ENCODE peak calls at places on chromosomes 2 and 18, in nine cellular contexts. U is MM.1S; P is stimulated activated CD4-positive, alpha-beta T cell treated with anti-CD3 and anti-CD28 coated beads, Interleukin-12 subunit alpha, Interleukin-12 subunit beta, amount 100 ng/mL, for 4 hours; V is heart right ventricle; L is AG09309; T is AG20443; A is SK-MEL-5; C is IMR-90; Q is HTR-8/SVneo. O is an unnamed sample.

GRCh38 chr2:79178073-79178720 is 18.6 kb upstream of the REG3A start:
- DNase-seq in V (no peak), Q (no peak), C (no peak), L (no peak), P (no peak), T (no peak), U (no peak), A (no peak), O (no peak)

GRCh38 chr2:88575051-88575450 is 52.2 kb downstream of the EIF2AK3 start:
- DNase-seq in A (no peak), U (no peak), Q (no peak), P (no peak), C (peak; percentile 51), V (no peak), L (no peak), T (peak; percentile 15), O (peak; percentile 11)

GRCh38 chr2:119463136-119463535 is 31.5 kb downstream of the TMEM37 start:
- DNase-seq in T (no peak), U (no peak), V (no peak), C (no peak), P (no peak), Q (no peak), L (no peak), A (no peak), O (no peak)

GRCh38 chr18:24651472-24651871 is 191.0 kb downstream of the HRH4 start:
- DNase-seq in T (no peak), C (no peak), Q (no peak), U (no peak), A (no peak), V (no peak), P (no peak), L (no peak), O (no peak)

GRCh38 chr2:40511661-40512213 is 59.8 kb upstream of the SLC8A1 start:
- DNase-seq in P (no peak), V (no peak), T (peak; percentile 73), A (no peak), L (peak; percentile 83), U (no peak), Q (peak; percentile 36), C (peak; percentile 80), O (peak; percentile 75)

GRCh38 chr2:220226541-220226940 is 599.1 kb downstream of the SLC4A3 start:
- DNase-seq in T (no peak), U (no peak), L (no peak), A (no peak), Q (no peak), V (no peak), C (no peak), P (no peak), O (no peak)

GRCh38 chr2:236355911-236356310 is 91.7 kb upstream of the ASB18 start:
- DNase-seq in P (no peak), T (no peak), L (no peak), A (no peak), C (no peak), Q (no peak), V (no peak), U (no peak), O (no peak)

GRCh38 chr2:217249490-217250451 is 389.9 kb upstream of the TNP1 start:
- DNase-seq in U (no peak), C (no peak), P (no peak), Q (no peak), T (no peak), L (no peak), V (no peak), A (no peak), O (no peak)

GRCh38 chr2:15614545-15615309 is 23.1 kb downstream of the DDX1 start:
- DNase-seq in A (no peak), P (no peak), Q (no peak), T (no peak), V (no peak), L (no peak), C (peak; percentile 7), U (no peak), O (no peak)

GRCh38 chr2:128414946-128415767 is 96.5 kb upstream of the HS6ST1 start:
- DNase-seq in Q (no peak), L (no peak), C (no peak), P (no peak), V (no peak), U (no peak), T (no peak), A (no peak), O (no peak)

GRCh38 chr2:12396699-12397098 is 320.0 kb upstream of the TRIB2 start:
- DNase-seq in V (no peak), U (no peak), C (no peak), P (no peak), A (no peak), Q (no peak), T (no peak), L (no peak), O (no peak)

GRCh38 chr2:167785606-167786005 is 461.8 kb downstream of the STK39 start:
- DNase-seq in Q (no peak), L (no peak), A (no peak), U (no peak), C (no peak), P (no peak), T (no peak), V (no peak), O (no peak)

GRCh38 chr2:43853141-43854081 is 14.6 kb downstream of the ABCG8 start:
- DNase-seq in T (peak; percentile 7), Q (no peak), A (no peak), L (no peak), C (no peak), U (no peak), V (no peak), P (no peak), O (peak; percentile 1)

GRCh38 chr18:48792611-48793368 is 158.0 kb downstream of the SMAD7 start:
- DNase-seq in L (no peak), T (no peak), V (no peak), U (no peak), P (no peak), Q (no peak), C (no peak), A (no peak), O (no peak)

GRCh38 chr2:36441816-36442215 is 86.2 kb downstream of the CRIM1 start:
- DNase-seq in Q (no peak), V (no peak), U (no peak), P (no peak), L (no peak), T (peak; percentile 48), A (no peak), C (peak; percentile 59), O (peak; percentile 67)

GRCh38 chr2:188695953-188696352 is 278.2 kb upstream of the COL3A1 start:
- DNase-seq in Q (peak; percentile 29), A (no peak), U (no peak), V (no peak), C (peak; percentile 82), P (no peak), L (peak; percentile 48), T (peak; percentile 26), O (peak; percentile 52)

GRCh38 chr18:23683671-23684070 is 5.6 kb upstream of the LAMA3 start:
- DNase-seq in U (no peak), Q (no peak), V (no peak), T (no peak), L (no peak), A (no peak), P (no peak), C (peak; percentile 20), O (no peak)

GRCh38 chr2:62203459-62203858 is 7.5 kb downstream of the B3GNT2 start:
- DNase-seq in A (no peak), T (no peak), C (no peak), V (no peak), L (no peak), U (no peak), Q (no peak), P (no peak), O (no peak)

GRCh38 chr2:190382851-190383250 is 25.3 kb upstream of the MFSD6 start:
- DNase-seq in P (no peak), T (peak; percentile 16), V (no peak), U (peak; percentile 73), L (peak; percentile 18), Q (peak; percentile 65), A (peak; percentile 66), C (peak; percentile 41), O (peak; percentile 12)

GRCh38 chr2:20576598-20577115 is 74.2 kb downstream of the HS1BP3 start:
- DNase-seq in Q (no peak), A (no peak), L (no peak), U (peak; percentile 96), C (no peak), P (no peak), V (no peak), T (no peak), O (no peak)

GRCh38 chr2:7566382-7566881 is 649.2 kb downstream of the RNF144A start:
- DNase-seq in P (no peak), V (no peak), A (no peak), T (no peak), Q (no peak), C (no peak), U (no peak), L (no peak), O (no peak)

GRCh38 chr2:164595031-164595430 is 26.3 kb downstream of the GRB14 start:
- DNase-seq in V (no peak), Q (no peak), C (no peak), P (no peak), T (no peak), L (no peak), U (no peak), A (no peak), O (no peak)

GRCh38 chr18:11728247-11728646 is 39.2 kb downstream of the GNAL start:
- DNase-seq in T (no peak), U (peak; percentile 14), V (no peak), L (no peak), Q (peak; percentile 37), A (peak; percentile 65), C (no peak), P (no peak), O (no peak)

GRCh38 chr18:70207181-70207580 is 1.7 kb upstream of the RTTN start:
- DNase-seq in A (peak; percentile 84), Q (no peak), P (no peak), C (no peak), L (no peak), U (no peak), V (no peak), T (no peak), O (no peak)

GRCh38 chr2:226115832-226116200 is 683.8 kb downstream of the IRS1 start:
- DNase-seq in L (no peak), Q (no peak), V (no peak), C (no peak), T (no peak), U (no peak), P (no peak), A (no peak), O (no peak)

GRCh38 chr2:161586517-161587167 is 37.6 kb upstream of the SLC4A10 start:
- DNase-seq in P (no peak), A (peak; percentile 52), Q (peak; percentile 5), T (peak; percentile 37), L (peak; percentile 1), V (no peak), U (no peak), C (peak; percentile 25), O (peak; percentile 29)

GRCh38 chr2:393711-394696 is 106.1 kb upstream of the ALKAL2 start:
- DNase-seq in A (no peak), Q (peak; percentile 78), C (no peak), T (no peak), V (no peak), U (peak; percentile 11), L (no peak), P (peak; percentile 40), O (peak; percentile 11)

GRCh38 chr2:236940497-236940896 is 145.2 kb upstream of the COPS8 start:
- DNase-seq in T (no peak), C (no peak), P (no peak), V (no peak), Q (no peak), A (no peak), L (no peak), U (no peak), O (no peak)

GRCh38 chr2:12262681-12263436 is 453.9 kb upstream of the TRIB2 start:
- DNase-seq in C (peak; percentile 77), A (no peak), L (no peak), P (no peak), Q (no peak), V (no peak), T (peak; percentile 62), U (peak; percentile 69), O (peak; percentile 47)

GRCh38 chr2:68000170-68000825 is 62.5 kb downstream of the C1D start:
- DNase-seq in T (no peak), V (no peak), L (no peak), A (no peak), U (no peak), P (no peak), Q (no peak), C (peak; percentile 59), O (peak; percentile 38)

GRCh38 chr2:236857781-236858180 is 227.9 kb upstream of the COPS8 start:
- DNase-seq in C (no peak), V (no peak), T (no peak), P (no peak), U (no peak), L (no peak), A (no peak), Q (no peak), O (no peak)